ENCODE peak calls at places on chromosomes 4 and X, in nine cellular contexts. M is body of pancreas, G is K562, D is Peyer's patch, H is IMR-90, Z is H1, X is ovary, C is breast epithelium, A is right lobe of liver. I is an unnamed sample. For H3K4me1, the result is how much of the 10 kb centered on the place peaks cover.

GRCh38 chr4:7651461-7651921 is 216.8 kb upstream of the PSAPL1 start:
- DNase-seq in M (peak), G (no peak), D (no peak), H (peak), Z (no peak), X (peak), C (no peak), A (peak), I (no peak)

GRCh38 chrX:118548831-118549230 is 53.2 kb downstream of the DOCK11 start:
- DNase-seq in M (no peak), G (no peak), D (no peak), H (no peak), Z (no peak), X (no peak), C (no peak), A (no peak), I (no peak)

GRCh38 chr4:26950446-26950845 is 89.8 kb downstream of the STIM2 start:
- DNase-seq in M (no peak), G (no peak), D (no peak), H (no peak), Z (no peak), X (no peak), C (no peak), A (no peak), I (no peak)

GRCh38 chrX:136055651-136056221 is 70.5 kb downstream of the SLC9A6 start:
- DNase-seq in M (peak), G (no peak), D (no peak), H (peak), Z (no peak), X (peak), C (no peak), A (no peak), I (no peak)

GRCh38 chrX:95367286-95367685 is 1317.4 kb upstream of the DIAPH2 start:
- DNase-seq in M (no peak), G (no peak), D (no peak), H (no peak), Z (no peak), X (no peak), C (no peak), A (no peak), I (no peak)

GRCh38 chrX:1162119-1162916 is 50.1 kb downstream of the CRLF2 start:
- DNase-seq in M (no peak), G (no peak), D (no peak), H (no peak), Z (no peak), X (no peak), C (peak), A (no peak), I (no peak)

GRCh38 chr4:41009411-41009810 is 204.9 kb downstream of the APBB2 start:
- DNase-seq in M (no peak), G (no peak), D (no peak), H (peak), Z (no peak), X (no peak), C (no peak), A (no peak), I (no peak)

GRCh38 chr4:159366966-159367365 is 264.1 kb downstream of the RAPGEF2 start:
- DNase-seq in M (no peak), G (no peak), D (no peak), H (no peak), Z (no peak), X (no peak), C (no peak), A (no peak), I (no peak)

GRCh38 chr4:60657041-60657440 is 543.1 kb upstream of the ADGRL3 start:
- DNase-seq in M (no peak), G (no peak), D (no peak), H (peak), Z (no peak), X (no peak), C (no peak), A (no peak), I (no peak)

GRCh38 chr4:149914521-149915115 is 99.0 kb upstream of the IQCM start:
- DNase-seq in M (no peak), G (peak), D (no peak), H (peak), Z (no peak), X (no peak), C (no peak), A (no peak), I (no peak)

GRCh38 chr4:81166431-81166830 is 48.6 kb downstream of the PRKG2 start:
- DNase-seq in M (no peak), G (no peak), D (no peak), H (no peak), Z (no peak), X (no peak), C (no peak), A (no peak), I (no peak)

GRCh38 chrX:9396930-9397329 is 67.9 kb upstream of the TBL1X start:
- DNase-seq in M (no peak), G (no peak), D (no peak), H (no peak), Z (no peak), X (no peak), C (no peak), A (no peak), I (no peak)

GRCh38 chr4:25970691-25971427 is 56.8 kb downstream of the SMIM20 start:
- DNase-seq in M (peak), G (no peak), D (no peak), H (no peak), Z (no peak), X (no peak), C (no peak), A (no peak), I (no peak)

GRCh38 chr4:150140774-150141400 is 62.6 kb downstream of the DCLK2 start:
- DNase-seq in M (no peak), G (no peak), D (no peak), H (peak), Z (no peak), X (no peak), C (no peak), A (no peak), I (no peak)

GRCh38 chrX:45775462-45775861 is 574.8 kb upstream of the DIPK2B start:
- DNase-seq in M (no peak), G (no peak), D (no peak), H (peak), Z (no peak), X (no peak), C (no peak), A (no peak), I (no peak)

GRCh38 chr4:110005461-110006056 is 92.9 kb downstream of the EGF start:
- DNase-seq in M (no peak), G (peak), D (no peak), H (peak), Z (no peak), X (no peak), C (no peak), A (no peak), I (no peak)

GRCh38 chr4:177713454-177713853 is 271.2 kb upstream of the AGA start:
- DNase-seq in M (no peak), G (no peak), D (no peak), H (no peak), Z (no peak), X (no peak), C (no peak), A (no peak), I (no peak)

GRCh38 chr4:44256414-44256813 is 192.2 kb downstream of the KCTD8 start:
- DNase-seq in M (no peak), G (no peak), D (no peak), H (no peak), Z (peak), X (no peak), C (no peak), A (no peak), I (no peak)

GRCh38 chrX:77446029-77446585 is 1.1 kb upstream of the FGF16 start:
- DNase-seq in M (peak), G (no peak), D (no peak), H (no peak), Z (no peak), X (no peak), C (no peak), A (peak), I (no peak)

GRCh38 chrX:66553973-66554372 is 84.9 kb downstream of the EDA2R start:
- DNase-seq in M (no peak), G (no peak), D (no peak), H (no peak), Z (no peak), X (no peak), C (no peak), A (no peak), I (no peak)

GRCh38 chr4:9825049-9825448 is 43.6 kb downstream of the DRD5 start:
- DNase-seq in M (no peak), G (no peak), D (no peak), H (no peak), Z (no peak), X (no peak), C (no peak), A (no peak), I (no peak)

GRCh38 chr4:84279678-84280077 is 219.4 kb downstream of the NKX6-1 start:
- DNase-seq in M (no peak), G (no peak), D (no peak), H (no peak), Z (no peak), X (no peak), C (no peak), A (no peak), I (no peak)

GRCh38 chrX:116806288-116806802 is 343.6 kb upstream of the CT83 start:
- DNase-seq in M (no peak), G (no peak), D (no peak), H (no peak), Z (no peak), X (no peak), C (no peak), A (no peak), I (no peak)

GRCh38 chr4:15343581-15343980 is 84.3 kb upstream of the C1QTNF7 start:
- DNase-seq in M (no peak), G (no peak), D (no peak), H (no peak), Z (no peak), X (no peak), C (no peak), A (no peak), I (no peak)

GRCh38 chr4:127604949-127605709 is 27.6 kb upstream of the INTU start:
- DNase-seq in M (no peak), G (peak), D (no peak), H (peak), Z (peak), X (no peak), C (no peak), A (no peak), I (no peak)

GRCh38 chr4:153084939-153085630 is 119.2 kb upstream of the TRIM2 start:
- DNase-seq in M (peak), G (peak), D (peak), H (peak), Z (peak), X (peak), C (peak), A (peak), I (no peak)

GRCh38 chr4:164755432-164755831 is 1.5 kb downstream of the SMIM31 start:
- DNase-seq in M (no peak), G (no peak), D (no peak), H (no peak), Z (no peak), X (no peak), C (no peak), A (no peak), I (no peak)

GRCh38 chrX:103629295-103630170 is 758 bp downstream of the TCEAL1 start:
- DNase-seq in M (peak), G (peak), D (peak), H (peak), Z (no peak), X (peak), C (peak), A (peak), I (no peak)

GRCh38 chrX:45011131-45011530 is 138.1 kb downstream of the KDM6A start:
- DNase-seq in M (no peak), G (no peak), D (no peak), H (peak), Z (no peak), X (no peak), C (no peak), A (no peak), I (no peak)

GRCh38 chr4:148375581-148375980 is 66.6 kb downstream of the NR3C2 start:
- DNase-seq in M (no peak), G (no peak), D (no peak), H (no peak), Z (no peak), X (no peak), C (no peak), A (no peak), I (no peak)

GRCh38 chr4:185941476-185941875 is 127.5 kb upstream of the TLR3 start:
- DNase-seq in M (no peak), G (no peak), D (no peak), H (no peak), Z (no peak), X (no peak), C (no peak), A (no peak), I (no peak)

GRCh38 chrX:125378205-125378604 is 58.5 kb downstream of the TEX13C start:
- DNase-seq in M (no peak), G (no peak), D (no peak), H (no peak), Z (no peak), X (no peak), C (no peak), A (no peak), I (no peak)

GRCh38 chrX:151505796-151506195 is 57.7 kb upstream of the PASD1 start:
- DNase-seq in M (no peak), G (peak), D (no peak), H (no peak), Z (no peak), X (no peak), C (no peak), A (no peak), I (no peak)

GRCh38 chrX:148310402-148311200 is 189.8 kb upstream of the AFF2 start:
- DNase-seq in M (no peak), G (no peak), D (peak), H (no peak), Z (no peak), X (no peak), C (no peak), A (no peak), I (no peak)

GRCh38 chr4:137495578-137495977 is 36.7 kb downstream of the PCDH18 start:
- DNase-seq in M (no peak), G (no peak), D (no peak), H (no peak), Z (no peak), X (no peak), C (no peak), A (no peak), I (no peak)

GRCh38 chrX:134603806-134604700 is 54.2 kb downstream of the PLAC1 start:
- DNase-seq in M (no peak), G (no peak), D (no peak), H (peak), Z (no peak), X (no peak), C (no peak), A (no peak), I (no peak)

GRCh38 chrX:45424341-45424740 is 223.7 kb upstream of the DIPK2B start:
- DNase-seq in M (no peak), G (no peak), D (no peak), H (no peak), Z (no peak), X (no peak), C (no peak), A (no peak), I (no peak)

GRCh38 chrX:129665916-129666644 is 11.3 kb upstream of the APLN start:
- DNase-seq in M (no peak), G (no peak), D (no peak), H (peak), Z (no peak), X (no peak), C (no peak), A (no peak), I (no peak)

GRCh38 chrX:70755850-70756249 is 152.7 kb downstream of the TEX11 start:
- DNase-seq in M (no peak), G (no peak), D (no peak), H (no peak), Z (peak), X (no peak), C (no peak), A (no peak), I (no peak)

GRCh38 chr4:102344520-102344954 is 745 bp downstream of the SLC39A8 start:
- DNase-seq in M (no peak), G (peak), D (peak), H (no peak), Z (no peak), X (peak), C (peak), A (peak), I (peak)

GRCh38 chr4:102348701-102349100 is 3.4 kb upstream of the SLC39A8 start:
- DNase-seq in M (no peak), G (no peak), D (no peak), H (no peak), Z (no peak), X (no peak), C (no peak), A (no peak), I (no peak)

GRCh38 chr4:102344955-102345794 is at the start of gene SLC39A8:
- DNase-seq in M (peak), G (peak), D (peak), H (peak), Z (peak), X (peak), C (peak), A (peak), I (peak)

GRCh38 chr4:102343964-102344519 is 1.2 kb downstream of the SLC39A8 start:
- DNase-seq in M (peak), G (peak), D (no peak), H (peak), Z (no peak), X (no peak), C (no peak), A (no peak), I (no peak)

GRCh38 chr4:102345795-102346100 is 466 bp upstream of the SLC39A8 start:
- DNase-seq in M (no peak), G (no peak), D (no peak), H (no peak), Z (no peak), X (no peak), C (no peak), A (no peak), I (no peak)
- H3K4me3 ChIP-seq in M (no peak), G (peak), D (peak), H (peak), Z (peak), X (peak), C (peak), A (peak), I (peak)

DNA sequence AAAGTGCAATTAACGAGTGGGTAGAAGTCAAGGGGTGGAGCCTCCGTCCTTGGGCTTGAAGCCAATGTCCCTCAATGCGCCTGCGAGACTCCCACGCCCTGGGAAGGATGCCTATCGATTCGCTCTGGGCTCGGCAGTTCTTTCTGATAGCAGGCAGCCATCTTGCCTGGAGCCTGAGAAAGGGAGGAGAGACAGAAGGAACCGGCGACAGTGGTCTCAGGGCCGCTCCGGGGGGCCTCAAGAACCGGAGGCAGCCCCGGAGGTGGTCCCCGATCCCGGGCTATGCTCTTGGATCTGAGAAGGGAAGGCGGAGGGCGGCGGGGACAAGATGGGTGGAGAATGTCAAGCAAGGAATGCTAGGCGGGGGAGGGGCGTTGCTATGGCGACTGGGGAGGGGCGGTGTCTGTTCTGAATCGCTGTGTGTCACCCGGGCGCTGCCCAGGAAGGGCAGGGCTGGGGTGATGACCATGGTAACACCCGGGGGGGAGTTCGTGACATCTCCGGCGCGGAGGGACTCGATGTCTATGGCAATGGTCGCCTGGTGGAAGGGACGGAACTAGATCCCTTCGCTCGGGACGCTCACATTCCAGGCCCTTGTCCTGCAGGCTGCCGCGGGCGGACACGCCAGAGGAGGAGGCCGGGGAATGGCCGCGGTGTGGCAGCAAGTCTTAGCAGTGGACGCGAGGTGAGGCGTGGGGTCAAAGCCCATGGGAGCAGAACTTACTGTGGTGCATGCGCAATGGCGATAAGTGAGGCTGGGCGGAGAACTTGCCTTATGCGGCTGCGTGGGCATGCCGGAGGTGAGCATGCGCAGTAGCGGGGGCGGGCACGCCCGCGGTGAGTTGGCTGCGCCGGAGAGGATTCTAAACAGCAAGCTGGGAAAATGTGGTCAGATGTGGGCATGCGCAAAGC is at the start of gene WDR13:
- DNase-seq in M (peak), G (peak), D (peak), H (peak), Z (peak), X (peak), C (peak), A (peak), I (peak)
- TF ChIP-seq POLR2A in M (peak), G (peak), D (peak), H (peak), Z (peak), X (peak), C (no peak), A (peak), I (no peak)

DNA sequence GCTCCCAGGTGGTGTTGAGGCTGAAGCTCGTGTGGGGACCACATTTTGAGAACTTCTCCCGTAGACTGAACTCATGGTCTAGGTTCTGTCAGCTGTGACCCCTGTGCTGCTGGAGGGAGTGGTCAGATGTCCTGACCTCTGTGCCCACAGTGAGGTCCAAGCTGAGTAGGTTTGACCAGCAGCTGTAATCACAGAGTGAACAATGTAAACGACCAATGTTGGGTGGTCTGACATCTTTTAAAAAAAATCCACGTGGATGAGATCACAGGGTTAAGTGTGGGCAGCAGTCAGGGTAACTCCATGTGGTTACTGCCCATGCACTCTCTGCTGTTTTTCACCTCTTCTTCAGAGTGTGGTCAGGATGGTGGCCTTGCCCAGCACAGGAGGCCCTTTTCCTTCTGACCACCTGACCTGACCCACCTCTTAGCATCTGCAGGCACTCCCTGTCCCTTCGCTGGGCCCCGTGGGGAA is 119.9 kb downstream of the PTTG2 start:
- DNase-seq in M (no peak), G (no peak), D (no peak), H (no peak), Z (no peak), X (no peak), C (no peak), A (no peak), I (no peak)
- H3K4me1 ChIP-seq in M (under half), G (under half), D (under half), H (under half), Z (under half), X (under half), C (under half), A (under half), I (under half)

DNA sequence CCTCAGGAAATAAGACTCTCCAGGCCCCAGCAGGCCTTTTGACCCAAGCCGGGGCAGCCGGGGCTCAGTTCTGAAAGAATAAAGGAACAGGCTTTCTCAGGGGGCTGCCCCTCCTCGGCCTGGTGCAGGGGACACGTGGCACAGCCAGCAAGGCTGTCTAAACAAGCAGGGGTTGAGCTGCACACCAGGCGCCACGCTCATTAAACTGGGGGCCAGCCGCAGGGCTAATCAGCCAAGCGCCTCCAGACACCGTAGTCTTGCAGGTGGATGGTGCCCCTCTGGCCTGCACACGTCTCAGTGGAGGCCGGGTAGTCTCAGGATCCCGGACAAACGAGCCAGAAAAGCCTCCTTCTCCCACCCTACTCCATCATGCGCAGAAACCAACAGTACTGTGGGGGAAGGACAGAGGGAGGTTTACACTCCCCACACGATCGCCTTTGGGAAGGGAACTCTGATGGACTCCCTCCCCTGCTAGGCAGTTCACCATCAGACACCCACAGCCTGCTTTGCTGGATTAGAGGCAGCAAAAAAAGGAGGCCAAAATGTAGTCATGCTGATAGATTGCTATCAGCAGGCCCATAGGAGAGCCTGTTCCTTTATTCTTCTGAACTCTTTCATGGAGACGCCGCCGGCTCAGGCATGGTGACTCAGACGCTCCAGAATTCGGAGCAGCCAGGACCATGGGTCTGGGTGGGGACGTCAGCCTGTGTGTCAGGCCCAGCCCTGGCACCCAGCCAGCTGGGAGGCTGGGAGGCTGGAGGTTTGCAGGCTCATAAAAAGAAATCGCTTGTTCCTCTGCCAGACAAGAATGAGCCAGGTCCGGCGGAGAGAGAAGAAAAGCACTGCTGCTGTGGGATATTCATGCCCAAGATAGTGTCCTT is 342.4 kb downstream of the BCOR start:
- DNase-seq in M (peak), G (peak), D (no peak), H (peak), Z (no peak), X (peak), C (peak), A (peak), I (no peak)
- H3K4me3 ChIP-seq in M (no peak), G (no peak), D (no peak), H (no peak), Z (no peak), X (no peak), C (no peak), A (no peak), I (no peak)

I was measured in esophagus squamous epithelium.